ENCODE peak calls at places on chromosomes 2 and 18, in nine cellular contexts. L, K, B, Y, U, C, H, D and N are unnamed samples.

GRCh38 chr18:671405-671804 is 14.0 kb downstream of the TYMS start:
- DNase-seq in L (no peak), K (no peak), B (no peak), Y (no peak), U (no peak), C (no peak), H (no peak), D (no peak), N (no peak)

GRCh38 chr2:188628989-188629889 is 337.6 kb downstream of the GULP1 start:
- DNase-seq in L (no peak), K (no peak), B (no peak), Y (peak; percentile 67), U (no peak), C (no peak), H (no peak), D (peak; percentile 52), N (peak; percentile 16)

GRCh38 chr2:14677039-14677438 is 44.5 kb downstream of the LRATD1 start:
- DNase-seq in L (no peak), K (no peak), B (no peak), Y (no peak), U (no peak), C (peak; percentile 8), H (no peak), D (peak; percentile 3), N (no peak)

GRCh38 chr2:32832821-32833220 is 113.9 kb upstream of the LTBP1 start:
- DNase-seq in L (no peak), K (no peak), B (no peak), Y (peak; percentile 80), U (no peak), C (no peak), H (no peak), D (peak; percentile 20), N (peak; percentile 6)

GRCh38 chr2:231037731-231038482 is 584 bp downstream of the C2orf72 start:
- DNase-seq in L (no peak), K (peak; percentile 69), B (peak; percentile 36), Y (no peak), U (peak; percentile 45), C (no peak), H (peak; percentile 23), D (no peak), N (no peak)

GRCh38 chr2:191942114-191943103 is 95.5 kb upstream of the CAVIN2 start:
- DNase-seq in L (no peak), K (no peak), B (no peak), Y (peak; percentile 79), U (no peak), C (no peak), H (no peak), D (peak; percentile 18), N (no peak)

GRCh38 chr18:73950116-73950705 is 197.4 kb downstream of the FBXO15 start:
- DNase-seq in L (no peak), K (no peak), B (no peak), Y (peak; percentile 50), U (no peak), C (no peak), H (no peak), D (no peak), N (no peak)

GRCh38 chr2:96662360-96662759 is 19.8 kb downstream of the FER1L5 start:
- DNase-seq in L (no peak), K (no peak), B (no peak), Y (no peak), U (no peak), C (no peak), H (no peak), D (no peak), N (no peak)

GRCh38 chr2:96527052-96527964 is 9.2 kb upstream of the ARID5A start:
- DNase-seq in L (peak; percentile 40), K (peak; percentile 87), B (peak; percentile 59), Y (peak; percentile 18), U (no peak), C (peak; percentile 84), H (no peak), D (peak; percentile 28), N (no peak)

GRCh38 chr18:72704202-72704601 is 160.1 kb upstream of the CBLN2 start:
- DNase-seq in L (no peak), K (no peak), B (no peak), Y (no peak), U (no peak), C (no peak), H (no peak), D (no peak), N (no peak)

GRCh38 chr2:164967781-164968228 is 12.5 kb upstream of the SLC38A11 start:
- DNase-seq in L (no peak), K (no peak), B (no peak), Y (peak; percentile 99), U (peak; percentile 8), C (no peak), H (no peak), D (peak; percentile 77), N (peak; percentile 55)

GRCh38 chr18:32349728-32350395 is 120.8 kb downstream of the GAREM1 start:
- DNase-seq in L (no peak), K (no peak), B (no peak), Y (peak; percentile 97), U (peak; percentile 56), C (no peak), H (no peak), D (peak; percentile 87), N (peak; percentile 13)

GRCh38 chr18:6881034-6881800 is 151.7 kb downstream of the ARHGAP28 start:
- DNase-seq in L (no peak), K (no peak), B (no peak), Y (peak; percentile 60), U (peak; percentile 23), C (no peak), H (no peak), D (no peak), N (no peak)

GRCh38 chr18:63590368-63590767 is 3.2 kb downstream of the SERPINB13 start:
- DNase-seq in L (no peak), K (no peak), B (no peak), Y (no peak), U (no peak), C (no peak), H (no peak), D (no peak), N (no peak)

GRCh38 chr2:232200195-232200594 is 178.4 kb upstream of the ALPP start:
- DNase-seq in L (no peak), K (no peak), B (no peak), Y (no peak), U (no peak), C (no peak), H (no peak), D (peak; percentile 37), N (no peak)

GRCh38 chr2:12737226-12738111 is 20.7 kb downstream of the TRIB2 start:
- DNase-seq in L (no peak), K (no peak), B (no peak), Y (no peak), U (no peak), C (no peak), H (no peak), D (no peak), N (no peak)

GRCh38 chr2:218745160-218745558 is 34.5 kb downstream of the TTLL4 start:
- DNase-seq in L (no peak), K (peak; percentile 61), B (no peak), Y (no peak), U (no peak), C (no peak), H (no peak), D (no peak), N (no peak)

GRCh38 chr2:96505231-96505889 is at the start of gene NEURL3:
- DNase-seq in L (no peak), K (peak; percentile 16), B (no peak), Y (peak; percentile 74), U (peak; percentile 77), C (no peak), H (no peak), D (no peak), N (no peak)

GRCh38 chr2:67268806-67269205 is 128.3 kb upstream of the ETAA1 start:
- DNase-seq in L (no peak), K (no peak), B (no peak), Y (peak; percentile 88), U (no peak), C (no peak), H (no peak), D (no peak), N (no peak)

GRCh38 chr2:42598656-42599267 is 30.3 kb downstream of the MTA3 start:
- DNase-seq in L (no peak), K (no peak), B (no peak), Y (no peak), U (no peak), C (no peak), H (no peak), D (peak; percentile 47), N (no peak)

GRCh38 chr2:19538411-19538963 is 180.1 kb upstream of the OSR1 start:
- DNase-seq in L (no peak), K (no peak), B (no peak), Y (peak; percentile 95), U (peak; percentile 73), C (no peak), H (no peak), D (peak; percentile 5), N (no peak)

GRCh38 chr18:9419956-9420631 is 55.2 kb upstream of the RALBP1 start:
- DNase-seq in L (no peak), K (no peak), B (no peak), Y (peak; percentile 33), U (no peak), C (peak; percentile 59), H (no peak), D (no peak), N (no peak)

GRCh38 chr2:190696792-190697398 is 48.0 kb downstream of the NAB1 start:
- DNase-seq in L (no peak), K (no peak), B (no peak), Y (no peak), U (no peak), C (no peak), H (no peak), D (peak; percentile 88), N (peak; percentile 51)

GRCh38 chr2:97711394-97711711 is 2.0 kb upstream of the ZAP70 start:
- DNase-seq in L (no peak), K (no peak), B (no peak), Y (no peak), U (no peak), C (no peak), H (no peak), D (no peak), N (no peak)

GRCh38 chr2:128442891-128443302 is 124.2 kb upstream of the HS6ST1 start:
- DNase-seq in L (no peak), K (no peak), B (peak; percentile 18), Y (no peak), U (no peak), C (no peak), H (no peak), D (peak; percentile 70), N (peak; percentile 47)

GRCh38 chr18:50802133-50802532 is 17.7 kb downstream of the MRO start:
- DNase-seq in L (no peak), K (no peak), B (no peak), Y (no peak), U (no peak), C (no peak), H (no peak), D (no peak), N (no peak)

GRCh38 chr2:153668923-153669322 is 190.4 kb upstream of the RPRM start:
- DNase-seq in L (no peak), K (no peak), B (no peak), Y (no peak), U (no peak), C (no peak), H (no peak), D (no peak), N (no peak)

GRCh38 chr18:532023-532422 is 31.5 kb upstream of the COLEC12 start:
- DNase-seq in L (no peak), K (no peak), B (no peak), Y (no peak), U (no peak), C (no peak), H (no peak), D (no peak), N (no peak)

GRCh38 chr2:202317080-202317859 is 51.7 kb downstream of the NOP58 start:
- DNase-seq in L (no peak), K (no peak), B (peak; percentile 31), Y (peak; percentile 81), U (peak; percentile 86), C (no peak), H (no peak), D (peak; percentile 61), N (no peak)

GRCh38 chr2:66696856-66697255 is 261.9 kb downstream of the MEIS1 start:
- DNase-seq in L (no peak), K (no peak), B (no peak), Y (peak; percentile 24), U (no peak), C (no peak), H (no peak), D (no peak), N (no peak)

GRCh38 chr2:141341444-141341843 is 789.4 kb downstream of the LRP1B start:
- DNase-seq in L (no peak), K (no peak), B (no peak), Y (peak; percentile 99), U (no peak), C (no peak), H (no peak), D (peak; percentile 13), N (no peak)